ENCODE peak calls at places on chromosomes 1 and 21, in eight cellular contexts. One of them, this sample, is unnamed.
A peak's percentile ranks its signal among the peaks of the same experiment; 100 is the strongest.

GRCh38 chr21:15324542-15324941 is 259.7 kb upstream of the NRIP1 start:
- DNase-seq in Calu3: no peak
- DNase-seq in chondrocyte: no peak
- DNase-seq in iris pigment epithelial cell: no peak
- DNase-seq in EH: no peak
- DNase-seq in H7: no peak
- DNase-seq in PC-9: no peak
- DNase-seq in myocyte: no peak
- DNase-seq in this sample: no peak

GRCh38 chr1:182617075-182617429 is 12.9 kb upstream of the RGS16 start:
- DNase-seq in H7: no peak
- DNase-seq in chondrocyte: no peak
- DNase-seq in iris pigment epithelial cell: no peak
- DNase-seq in myocyte: no peak
- DNase-seq in Calu3: no peak
- DNase-seq in PC-9: no peak
- DNase-seq in EH: no peak
- DNase-seq in this sample: no peak

GRCh38 chr1:116218922-116219321 is 107.7 kb downstream of the MAB21L3 start:
- DNase-seq in chondrocyte: no peak
- DNase-seq in myocyte: peak; percentile 9
- DNase-seq in PC-9: no peak
- DNase-seq in EH: no peak
- DNase-seq in iris pigment epithelial cell: no peak
- DNase-seq in Calu3: no peak
- DNase-seq in H7: no peak
- DNase-seq in this sample: no peak

GRCh38 chr21:26117972-26118367 is 52.6 kb downstream of the APP start:
- DNase-seq in EH: no peak
- DNase-seq in PC-9: no peak
- DNase-seq in iris pigment epithelial cell: no peak
- DNase-seq in Calu3: no peak
- DNase-seq in chondrocyte: no peak
- DNase-seq in myocyte: no peak
- DNase-seq in H7: no peak
- DNase-seq in this sample: no peak

GRCh38 chr1:210371916-210372315 is 43.2 kb downstream of the HHAT start:
- DNase-seq in iris pigment epithelial cell: no peak
- DNase-seq in chondrocyte: no peak
- DNase-seq in EH: no peak
- DNase-seq in H7: no peak
- DNase-seq in myocyte: no peak
- DNase-seq in PC-9: no peak
- DNase-seq in Calu3: no peak
- DNase-seq in this sample: no peak

GRCh38 chr1:163171826-163172225 is 30.9 kb downstream of the RGS5 start:
- DNase-seq in myocyte: peak; percentile 24
- DNase-seq in Calu3: no peak
- DNase-seq in chondrocyte: no peak
- DNase-seq in iris pigment epithelial cell: peak; percentile 45
- DNase-seq in EH: peak; percentile 63
- DNase-seq in H7: no peak
- DNase-seq in PC-9: no peak
- DNase-seq in this sample: no peak

GRCh38 chr21:25453524-25453923 is 153.8 kb downstream of the MRPL39 start:
- DNase-seq in PC-9: no peak
- DNase-seq in H7: no peak
- DNase-seq in EH: no peak
- DNase-seq in myocyte: no peak
- DNase-seq in Calu3: no peak
- DNase-seq in iris pigment epithelial cell: peak; percentile 29
- DNase-seq in chondrocyte: no peak
- DNase-seq in this sample: no peak

GRCh38 chr1:156693858-156694562 is 11.4 kb downstream of the CRABP2 start:
- DNase-seq in H7: peak; percentile 73
- DNase-seq in iris pigment epithelial cell: no peak
- DNase-seq in Calu3: peak; percentile 69
- DNase-seq in myocyte: no peak
- DNase-seq in PC-9: peak; percentile 80
- DNase-seq in EH: peak; percentile 27
- DNase-seq in chondrocyte: no peak
- DNase-seq in this sample: no peak

GRCh38 chr1:77882411-77882810 is 6.0 kb upstream of the NEXN start:
- DNase-seq in EH: no peak
- DNase-seq in Calu3: no peak
- DNase-seq in PC-9: no peak
- DNase-seq in chondrocyte: no peak
- DNase-seq in H7: no peak
- DNase-seq in myocyte: no peak
- DNase-seq in iris pigment epithelial cell: no peak
- DNase-seq in this sample: no peak

GRCh38 chr1:113399063-113399583 is 8.8 kb downstream of the MAGI3 start:
- DNase-seq in myocyte: no peak
- DNase-seq in Calu3: no peak
- DNase-seq in PC-9: no peak
- DNase-seq in EH: no peak
- DNase-seq in iris pigment epithelial cell: no peak
- DNase-seq in H7: no peak
- DNase-seq in chondrocyte: no peak
- DNase-seq in this sample: no peak

GRCh38 chr1:36576118-36576517 is 93.4 kb upstream of the CSF3R start:
- DNase-seq in PC-9: peak; percentile 64
- DNase-seq in iris pigment epithelial cell: peak; percentile 25
- DNase-seq in Calu3: peak; percentile 79
- DNase-seq in EH: peak; percentile 49
- DNase-seq in H7: peak; percentile 97
- DNase-seq in chondrocyte: peak; percentile 82
- DNase-seq in myocyte: peak; percentile 45
- DNase-seq in this sample: no peak

GRCh38 chr1:159196543-159196942 is 8.1 kb upstream of the ACKR1 start:
- DNase-seq in myocyte: no peak
- DNase-seq in chondrocyte: no peak
- DNase-seq in PC-9: no peak
- DNase-seq in Calu3: no peak
- DNase-seq in EH: no peak
- DNase-seq in iris pigment epithelial cell: peak; percentile 8
- DNase-seq in H7: no peak
- DNase-seq in this sample: no peak

GRCh38 chr1:52385376-52385775 is 18.8 kb downstream of the ORC1 start:
- DNase-seq in iris pigment epithelial cell: no peak
- DNase-seq in PC-9: no peak
- DNase-seq in EH: no peak
- DNase-seq in H7: no peak
- DNase-seq in chondrocyte: no peak
- DNase-seq in myocyte: no peak
- DNase-seq in Calu3: no peak
- DNase-seq in this sample: no peak

GRCh38 chr1:53657256-53657805 is 81.6 kb downstream of the GLIS1 start:
- DNase-seq in PC-9: no peak
- DNase-seq in EH: peak; percentile 19
- DNase-seq in H7: no peak
- DNase-seq in myocyte: no peak
- DNase-seq in chondrocyte: peak; percentile 43
- DNase-seq in iris pigment epithelial cell: no peak
- DNase-seq in Calu3: no peak
- DNase-seq in this sample: no peak

GRCh38 chr1:37387854-37388253 is 86.5 kb upstream of the ZC3H12A start:
- DNase-seq in PC-9: no peak
- DNase-seq in myocyte: no peak
- DNase-seq in iris pigment epithelial cell: no peak
- DNase-seq in EH: no peak
- DNase-seq in Calu3: no peak
- DNase-seq in H7: no peak
- DNase-seq in chondrocyte: no peak
- DNase-seq in this sample: no peak

GRCh38 chr1:209416009-209416408 is 167.5 kb upstream of the CAMK1G start:
- DNase-seq in Calu3: no peak
- DNase-seq in EH: no peak
- DNase-seq in myocyte: peak; percentile 79
- DNase-seq in iris pigment epithelial cell: peak; percentile 59
- DNase-seq in chondrocyte: no peak
- DNase-seq in H7: no peak
- DNase-seq in PC-9: peak; percentile 81
- DNase-seq in this sample: no peak

GRCh38 chr1:101144868-101145808 is 91.7 kb upstream of the S1PR1 start:
- DNase-seq in Calu3: no peak
- DNase-seq in PC-9: no peak
- DNase-seq in iris pigment epithelial cell: peak; percentile 48
- DNase-seq in myocyte: no peak
- DNase-seq in EH: no peak
- DNase-seq in H7: no peak
- DNase-seq in chondrocyte: no peak
- DNase-seq in this sample: no peak

GRCh38 chr1:227887697-227888403 is 59.9 kb downstream of the WNT9A start:
- DNase-seq in iris pigment epithelial cell: peak; percentile 67
- DNase-seq in PC-9: no peak
- DNase-seq in EH: peak; percentile 7
- DNase-seq in chondrocyte: peak; percentile 65
- DNase-seq in H7: peak; percentile 96
- DNase-seq in myocyte: no peak
- DNase-seq in Calu3: no peak
- DNase-seq in this sample: no peak

GRCh38 chr1:53123462-53124129 is 18.8 kb downstream of the SLC1A7 start:
- DNase-seq in H7: no peak
- DNase-seq in chondrocyte: no peak
- DNase-seq in EH: peak; percentile 77
- DNase-seq in Calu3: no peak
- DNase-seq in iris pigment epithelial cell: no peak
- DNase-seq in PC-9: no peak
- DNase-seq in myocyte: peak; percentile 48
- DNase-seq in this sample: no peak

GRCh38 chr1:207918571-207918970 is 7.6 kb upstream of the CD34 start:
- DNase-seq in chondrocyte: no peak
- DNase-seq in H7: no peak
- DNase-seq in EH: no peak
- DNase-seq in iris pigment epithelial cell: no peak
- DNase-seq in myocyte: no peak
- DNase-seq in PC-9: no peak
- DNase-seq in Calu3: no peak
- DNase-seq in this sample: no peak

GRCh38 chr1:185016880-185017279 is 28.5 kb upstream of the RNF2 start:
- DNase-seq in EH: peak; percentile 12
- DNase-seq in myocyte: no peak
- DNase-seq in iris pigment epithelial cell: peak; percentile 3
- DNase-seq in PC-9: peak; percentile 38
- DNase-seq in H7: no peak
- DNase-seq in chondrocyte: no peak
- DNase-seq in Calu3: no peak
- DNase-seq in this sample: no peak

GRCh38 chr1:15249032-15249601 is 2.1 kb downstream of the FHAD1 start:
- DNase-seq in H7: no peak
- DNase-seq in iris pigment epithelial cell: peak; percentile 30
- DNase-seq in EH: no peak
- DNase-seq in Calu3: no peak
- DNase-seq in chondrocyte: no peak
- DNase-seq in myocyte: no peak
- DNase-seq in PC-9: no peak
- DNase-seq in this sample: no peak

GRCh38 chr1:115507256-115507589 is 134.5 kb upstream of the VANGL1 start:
- DNase-seq in H7: peak; percentile 60
- DNase-seq in PC-9: peak; percentile 17
- DNase-seq in iris pigment epithelial cell: peak; percentile 62
- DNase-seq in EH: peak; percentile 72
- DNase-seq in myocyte: peak; percentile 41
- DNase-seq in chondrocyte: no peak
- DNase-seq in Calu3: peak; percentile 14
- DNase-seq in this sample: no peak

GRCh38 chr1:101240041-101240430 is 3.2 kb downstream of the S1PR1 start:
- DNase-seq in myocyte: no peak
- DNase-seq in iris pigment epithelial cell: no peak
- DNase-seq in chondrocyte: no peak
- DNase-seq in PC-9: no peak
- DNase-seq in Calu3: no peak
- DNase-seq in H7: no peak
- DNase-seq in EH: no peak
- DNase-seq in this sample: no peak

GRCh38 chr1:43437031-43437973 is 16.4 kb downstream of the HYI start:
- DNase-seq in EH: no peak
- DNase-seq in Calu3: no peak
- DNase-seq in iris pigment epithelial cell: no peak
- DNase-seq in myocyte: no peak
- DNase-seq in H7: peak; percentile 16
- DNase-seq in chondrocyte: no peak
- DNase-seq in PC-9: no peak
- DNase-seq in this sample: no peak

GRCh38 chr1:180236698-180237509 is 6.8 kb downstream of the LHX4 start:
- DNase-seq in Calu3: no peak
- DNase-seq in chondrocyte: no peak
- DNase-seq in H7: no peak
- DNase-seq in EH: no peak
- DNase-seq in myocyte: no peak
- DNase-seq in iris pigment epithelial cell: no peak
- DNase-seq in PC-9: no peak
- DNase-seq in this sample: no peak

GRCh38 chr1:160781914-160782689 is 13.9 kb upstream of the LY9 start:
- DNase-seq in myocyte: no peak
- DNase-seq in PC-9: no peak
- DNase-seq in H7: no peak
- DNase-seq in EH: no peak
- DNase-seq in Calu3: no peak
- DNase-seq in iris pigment epithelial cell: no peak
- DNase-seq in chondrocyte: no peak
- DNase-seq in this sample: no peak

GRCh38 chr1:23407036-23407630 is 17.4 kb downstream of the TCEA3 start:
- DNase-seq in PC-9: no peak
- DNase-seq in myocyte: no peak
- DNase-seq in Calu3: no peak
- DNase-seq in H7: no peak
- DNase-seq in EH: peak; percentile 21
- DNase-seq in iris pigment epithelial cell: no peak
- DNase-seq in chondrocyte: no peak
- DNase-seq in this sample: no peak

GRCh38 chr1:166086113-166086908 is 80.5 kb downstream of the FAM78B start:
- DNase-seq in H7: no peak
- DNase-seq in chondrocyte: no peak
- DNase-seq in myocyte: no peak
- DNase-seq in EH: no peak
- DNase-seq in iris pigment epithelial cell: no peak
- DNase-seq in PC-9: no peak
- DNase-seq in Calu3: no peak
- DNase-seq in this sample: no peak

GRCh38 chr1:29473167-29473855 is 237.0 kb downstream of the PTPRU start:
- DNase-seq in Calu3: no peak
- DNase-seq in iris pigment epithelial cell: no peak
- DNase-seq in EH: no peak
- DNase-seq in PC-9: no peak
- DNase-seq in H7: peak; percentile 9
- DNase-seq in myocyte: no peak
- DNase-seq in chondrocyte: no peak
- DNase-seq in this sample: no peak

This sample was measured in skeletal muscle cell.